ENCODE peak calls at places on chromosomes 12 and 14, in six cellular contexts. W, V, K, G, M and Z are unnamed samples.

GRCh38 chr12:131242741-131243496 is 289.2 kb downstream of the ADGRD1 start:
- DNase-seq in M (peak), G (peak), W (no peak), V (no peak), K (peak), Z (peak)

GRCh38 chr12:4002601-4003000 is 129.4 kb upstream of the PARP11 start:
- DNase-seq in V (no peak), K (no peak), G (no peak), M (no peak), W (no peak), Z (no peak)

GRCh38 chr12:38053655-38054464 is 262.7 kb upstream of the ALG10B start:
- DNase-seq in W (no peak), K (no peak), V (no peak), G (peak), M (no peak), Z (peak)

GRCh38 chr12:107126688-107127481 is 33.5 kb upstream of the CRY1 start:
- DNase-seq in M (no peak), G (no peak), V (peak), K (peak), W (peak), Z (no peak)

GRCh38 chr14:30528119-30528518 is 30.8 kb upstream of the G2E3 start:
- DNase-seq in K (no peak), M (peak), G (no peak), W (no peak), V (no peak), Z (no peak)

GRCh38 chr14:76977793-76978730 is 50.4 kb downstream of the IRF2BPL start:
- DNase-seq in M (no peak), W (no peak), K (no peak), V (peak), G (peak), Z (peak)

GRCh38 chr14:104863131-104863862 is 1.8 kb upstream of the CEP170B start:
- DNase-seq in M (no peak), G (no peak), W (no peak), K (no peak), V (no peak), Z (no peak)

GRCh38 chr12:116876151-116876869 is 4.9 kb downstream of the HRK start:
- DNase-seq in M (peak), W (no peak), V (no peak), G (no peak), K (no peak), Z (no peak)

GRCh38 chr12:81598205-81598604 is 160.9 kb downstream of the PPFIA2 start:
- DNase-seq in M (no peak), V (no peak), G (no peak), K (peak), W (no peak), Z (no peak)

GRCh38 chr14:49972840-49973239 is 80.0 kb downstream of the ARF6 start:
- DNase-seq in V (peak), G (peak), M (no peak), K (peak), W (peak), Z (peak)

GRCh38 chr12:49705479-49706267 is 1.5 kb downstream of the FMNL3 start:
- DNase-seq in M (peak), G (peak), V (peak), W (no peak), K (peak), Z (peak)

GRCh38 chr14:54002653-54003052 is 46.0 kb upstream of the BMP4 start:
- DNase-seq in K (no peak), M (no peak), V (peak), G (no peak), W (no peak), Z (no peak)

GRCh38 chr12:70598467-70599194 is 38.6 kb downstream of the PTPRB start:
- DNase-seq in M (no peak), V (no peak), K (no peak), G (no peak), W (no peak), Z (no peak)

GRCh38 chr14:68544150-68544892 is 248.5 kb downstream of the ZFP36L1 start:
- DNase-seq in G (no peak), M (no peak), V (peak), K (no peak), W (peak), Z (peak)

GRCh38 chr12:1332327-1332726 is 262.1 kb downstream of the FBXL14 start:
- DNase-seq in W (no peak), V (peak), G (no peak), K (no peak), M (no peak), Z (no peak)

GRCh38 chr14:37034410-37035285 is 137.8 kb downstream of the SLC25A21 start:
- DNase-seq in M (no peak), G (no peak), K (no peak), W (peak), V (peak), Z (no peak)

GRCh38 chr12:121295123-121295745 is 1.3 kb downstream of the CAMKK2 start:
- DNase-seq in K (no peak), W (no peak), G (peak), V (no peak), M (no peak), Z (peak)

GRCh38 chr14:99354166-99354875 is 82.3 kb upstream of the BCL11B start:
- DNase-seq in G (no peak), M (no peak), W (no peak), K (no peak), V (no peak), Z (no peak)

GRCh38 chr12:106358410-106359241 is 1.1 kb downstream of the POLR3B start:
- DNase-seq in K (peak), V (peak), G (no peak), M (no peak), W (no peak), Z (no peak)